ENCODE peak calls at places on chromosomes 3 and 15, in five cellular contexts. E is right cardiac atrium, B is spleen, R is epithelial cell of esophagus, H is AG04450. O is an unnamed sample.

GRCh38 chr15:64651573-64652260 is 123.7 kb downstream of the RBPMS2 start:
- DNase-seq in E (no peak), B (no peak), R (peak), H (no peak), O (no peak)

GRCh38 chr3:194748229-194748628 is 62.5 kb downstream of the FAM43A start:
- DNase-seq in E (no peak), B (no peak), R (no peak), H (no peak), O (no peak)

GRCh38 chr3:138468886-138469285 is 34.5 kb downstream of the ESYT3 start:
- DNase-seq in E (no peak), B (peak), R (no peak), H (no peak), O (peak)

GRCh38 chr3:189275182-189275581 is 103.4 kb downstream of the TPRG1 start:
- DNase-seq in E (no peak), B (no peak), R (no peak), H (no peak), O (no peak)

GRCh38 chr3:99753268-99753975 is 64.2 kb upstream of the CMSS1 start:
- DNase-seq in E (no peak), B (no peak), R (peak), H (peak), O (peak)

GRCh38 chr15:29849218-29849617 is 26.9 kb upstream of the TJP1 start:
- DNase-seq in E (no peak), B (no peak), R (peak), H (peak), O (peak)

GRCh38 chr15:51076898-51077564 is 17.7 kb downstream of the TNFAIP8L3 start:
- DNase-seq in E (peak), B (peak), R (no peak), H (no peak), O (peak)

GRCh38 chr3:133038089-133038730 is at the start of gene TMEM108:
- DNase-seq in E (peak), B (peak), R (peak), H (peak), O (peak)

GRCh38 chr15:62606376-62607164 is 436.0 kb upstream of the TPM1 start:
- DNase-seq in E (no peak), B (no peak), R (peak), H (peak), O (peak)

GRCh38 chr3:16520636-16521579 is 7.4 kb upstream of the RFTN1 start:
- DNase-seq in E (no peak), B (no peak), R (no peak), H (no peak), O (no peak)

GRCh38 chr3:181660337-181660736 is 51.4 kb upstream of the SOX2 start:
- DNase-seq in E (no peak), B (no peak), R (no peak), H (no peak), O (no peak)

GRCh38 chr15:45254405-45255293 is 2.6 kb downstream of the SLC28A2 start:
- DNase-seq in E (no peak), B (no peak), R (peak), H (peak), O (peak)

GRCh38 chr3:124157748-124158147 is 165.8 kb upstream of the ROPN1 start:
- DNase-seq in E (no peak), B (no peak), R (no peak), H (no peak), O (no peak)

GRCh38 chr3:118144919-118145318 is 889.7 kb downstream of the IGSF11 start:
- DNase-seq in E (peak), B (no peak), R (no peak), H (no peak), O (no peak)

GRCh38 chr3:98705694-98706093 is 57.4 kb upstream of the ST3GAL6 start:
- DNase-seq in E (no peak), B (no peak), R (no peak), H (no peak), O (no peak)

GRCh38 chr3:8536106-8537052 is 34.8 kb downstream of the LMCD1 start:
- DNase-seq in E (no peak), B (no peak), R (no peak), H (peak), O (no peak)

GRCh38 chr3:29871087-29871486 is 590.2 kb downstream of the RBMS3 start:
- DNase-seq in E (no peak), B (no peak), R (no peak), H (no peak), O (no peak)

GRCh38 chr3:43104786-43105185 is 1.1 kb downstream of the POMGNT2 start:
- DNase-seq in E (no peak), B (no peak), R (no peak), H (no peak), O (no peak)
- H3K4me3 ChIP-seq in E (peak), B (peak), R (peak), H (peak), O (peak)

DNA sequence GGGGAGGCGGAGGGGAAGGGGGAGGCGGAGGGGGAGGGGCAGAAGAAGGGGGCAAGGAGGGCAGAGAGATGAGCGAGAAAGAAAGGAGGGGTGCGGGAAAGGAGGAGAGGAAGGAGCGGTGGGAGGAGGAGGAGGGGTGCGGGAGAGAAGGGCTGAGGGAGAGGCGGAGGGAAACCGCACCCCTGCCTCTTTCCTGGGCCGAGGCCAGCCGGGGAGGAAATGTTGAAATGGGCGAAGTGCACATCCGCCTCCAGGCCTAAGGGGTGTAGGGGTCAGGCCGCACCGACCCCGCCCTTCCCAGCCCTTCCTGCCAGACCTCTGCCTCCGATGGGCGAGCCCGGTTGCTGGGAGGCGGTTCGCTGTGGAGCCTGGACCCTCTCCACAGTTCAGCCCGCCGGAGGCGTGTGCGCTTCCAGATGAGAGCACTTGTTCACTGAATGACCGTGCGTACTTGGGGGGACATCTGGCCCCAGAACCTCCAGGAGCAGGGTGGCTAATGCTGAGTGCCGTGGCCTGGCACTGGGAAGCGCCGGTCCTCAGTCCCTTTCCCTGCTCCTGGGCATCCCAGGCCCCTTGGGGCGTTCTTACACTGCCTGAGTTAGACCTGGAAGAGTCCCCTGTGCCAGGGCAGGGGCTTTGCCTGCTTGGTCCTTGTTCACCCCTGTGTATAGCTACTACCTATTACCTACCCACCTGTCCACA is 110.3 kb upstream of the KLF13 start:
- DNase-seq in E (peak), B (peak), R (peak), H (no peak), O (peak)
- H3K4me3 ChIP-seq in E (peak), B (peak), R (no peak), H (peak), O (no peak)

GRCh38 chr3:191296041-191296541 is 33.1 kb upstream of the CCDC50 start:
- DNase-seq in E (no peak), B (no peak), R (no peak), H (no peak), O (no peak)
- H3K4me3 ChIP-seq in E (no peak), B (no peak), R (no peak), H (no peak), O (no peak)

DNA sequence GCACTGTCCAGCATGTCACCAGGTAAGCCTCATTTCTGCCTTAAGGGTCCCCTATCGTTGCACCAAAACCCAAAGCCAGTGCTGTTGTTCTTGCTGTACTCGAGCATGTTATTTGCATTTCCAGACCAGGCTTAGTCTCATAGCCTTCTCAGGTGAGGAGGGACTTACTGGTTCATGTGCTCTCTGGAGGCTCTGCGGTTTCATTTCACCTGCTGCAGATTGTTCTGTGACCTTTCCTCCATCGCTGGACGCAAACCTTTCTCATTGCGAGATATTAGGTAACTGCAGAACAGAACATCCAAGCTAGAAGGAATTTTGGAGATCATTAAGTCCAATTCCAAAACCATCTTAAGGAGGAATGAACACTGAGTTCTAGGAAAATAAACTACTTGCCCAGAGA is 187.3 kb upstream of the BCL6 start:
- DNase-seq in E (no peak), B (no peak), R (no peak), H (no peak), O (no peak)
- H3K4me3 ChIP-seq in E (no peak), B (no peak), R (no peak), H (no peak), O (no peak)

GRCh38 chr3:170909129-170909903 is 879 bp upstream of the EIF5A2 start:
- DNase-seq in E (peak), B (no peak), R (peak), H (peak), O (peak)
- H3K4me3 ChIP-seq in E (no peak), B (peak), R (no peak), H (no peak), O (no peak)